ENCODE peak calls at places on chromosomes 6 and 20, in eight cellular contexts. Y, Q, L, S, N, K, F and I are unnamed samples.

GRCh38 chr6:20661721-20662120 is 127.5 kb downstream of the CDKAL1 start:
- DNase-seq in S (no peak), Q (no peak), K (no peak), Y (peak; percentile 15), L (no peak), N (peak; percentile 44), F (no peak), I (no peak)

GRCh38 chr20:49282584-49283171 is 4.8 kb upstream of the ZNFX1 start:
- DNase-seq in Q (no peak), S (no peak), L (no peak), F (no peak), K (no peak), Y (no peak), N (peak; percentile 14), I (no peak)

GRCh38 chr6:57432162-57432561 is 114.7 kb downstream of the PRIM2 start:
- DNase-seq in F (no peak), N (peak; percentile 82), L (no peak), K (no peak), Y (peak; percentile 13), S (no peak), Q (peak; percentile 37), I (no peak)

GRCh38 chr6:4776493-4776966 is 326 bp downstream of the CDYL start:
- DNase-seq in F (no peak), Y (no peak), N (no peak), K (no peak), Q (no peak), L (peak; percentile 54), S (peak; percentile 79), I (no peak)

GRCh38 chr6:16844183-16844582 is 82.9 kb upstream of the ATXN1 start:
- DNase-seq in F (no peak), N (peak; percentile 43), L (no peak), Y (no peak), S (no peak), K (no peak), Q (no peak), I (no peak)

GRCh38 chr6:135243871-135244796 is 63.0 kb downstream of the MYB start:
- DNase-seq in S (no peak), Q (no peak), Y (no peak), K (no peak), L (no peak), F (no peak), N (no peak), I (no peak)

GRCh38 chr6:27422651-27423332 is 34.2 kb downstream of the ZNF391 start:
- DNase-seq in Y (no peak), L (peak; percentile 18), F (no peak), N (peak; percentile 30), S (no peak), K (no peak), Q (no peak), I (no peak)

GRCh38 chr6:70686548-70687133 is 19.0 kb downstream of the SMAP1 start:
- DNase-seq in S (peak; percentile 50), Q (no peak), F (peak; percentile 31), K (peak; percentile 38), N (peak; percentile 59), L (no peak), Y (peak; percentile 30), I (no peak)

GRCh38 chr6:75748743-75749538 is at the start of gene MYO6:
- DNase-seq in N (peak; percentile 85), S (peak; percentile 91), Y (peak; percentile 60), L (peak; percentile 80), Q (no peak), K (peak; percentile 54), F (peak; percentile 35), I (peak; percentile 71)

GRCh38 chr6:75751443-75751842 is 2.4 kb downstream of the MYO6 start:
- DNase-seq in S (no peak), Q (no peak), N (peak; percentile 54), F (peak; percentile 30), K (no peak), Y (peak; percentile 34), L (no peak), I (no peak)

GRCh38 chr6:75755704-75756103 is 6.7 kb downstream of the MYO6 start:
- DNase-seq in F (no peak), Y (no peak), L (no peak), N (peak; percentile 24), Q (no peak), K (no peak), S (no peak), I (no peak)

GRCh38 chr6:75750925-75751324 is 1.9 kb downstream of the MYO6 start:
- DNase-seq in Q (no peak), F (no peak), K (no peak), L (no peak), Y (no peak), N (no peak), S (no peak), I (no peak)

DNA sequence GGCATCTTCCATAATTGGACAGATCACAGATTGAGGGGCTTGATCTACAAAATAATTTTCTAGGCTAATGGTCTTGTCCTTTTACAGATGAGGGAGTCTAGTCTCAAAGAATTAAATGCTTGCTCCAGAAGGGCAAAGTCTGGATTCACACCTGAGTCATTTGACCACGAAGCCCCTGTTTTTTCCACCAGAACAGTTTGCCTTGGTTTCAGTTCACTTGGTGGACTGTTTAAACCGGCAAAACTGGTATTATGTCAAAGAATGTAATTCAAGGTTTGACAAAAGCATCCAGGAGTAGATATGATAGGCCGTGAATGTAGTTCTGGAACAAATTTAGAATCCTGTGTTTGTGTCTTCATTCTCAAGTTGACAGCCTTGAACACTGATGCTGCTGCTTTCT is 3.3 kb downstream of the MYO6 start:
- DNase-seq in F (no peak), L (no peak), Y (no peak), N (peak; percentile 20), Q (no peak), K (no peak), S (no peak), I (no peak)
- H3K4me3 ChIP-seq in F (no peak overlapping the region), L (no peak overlapping the region), Y (no peak overlapping the region), N (no peak overlapping the region), Q (no peak overlapping the region), K (no peak overlapping the region), S (no peak overlapping the region), I (no peak overlapping the region)

DNA sequence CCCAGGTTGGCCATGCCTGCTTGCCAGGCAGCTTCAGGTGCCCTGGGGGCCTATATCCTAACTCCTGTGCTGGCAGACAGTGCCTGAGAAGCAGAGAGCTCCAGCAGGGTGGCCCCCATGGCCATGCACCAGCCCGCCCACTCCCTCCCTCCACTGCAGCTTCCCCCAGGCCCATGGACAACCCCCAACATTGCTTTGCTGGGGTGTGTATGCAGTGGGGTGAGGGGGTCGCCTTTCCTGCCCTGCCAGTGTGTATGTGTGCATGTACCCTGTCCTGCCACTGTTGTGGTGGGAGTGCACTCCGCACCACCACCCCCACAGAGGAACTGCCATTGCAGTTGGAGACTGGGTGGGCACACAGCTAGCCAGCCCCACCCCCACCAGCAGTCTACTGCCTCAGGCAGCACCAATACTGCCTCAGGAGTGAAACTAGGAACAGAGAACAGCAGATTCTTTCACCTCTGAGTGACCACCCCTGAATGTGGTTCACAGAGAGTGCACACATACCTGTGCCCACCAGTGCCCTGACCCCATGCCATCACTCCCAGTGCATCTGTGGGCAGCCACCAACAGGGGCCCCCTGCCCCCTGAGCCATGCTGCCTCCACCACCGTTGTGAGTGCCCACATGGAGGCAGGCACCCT is 151.1 kb downstream of the LRRC1 start:
- DNase-seq in Q (no peak), N (no peak), S (no peak), F (no peak), L (no peak), Y (no peak), K (no peak), I (no peak)
- H3K4me3 ChIP-seq in Q (no peak overlapping the region), N (no peak overlapping the region), S (no peak overlapping the region), F (no peak overlapping the region), L (no peak overlapping the region), Y (no peak overlapping the region), K (no peak overlapping the region), I (no peak overlapping the region)

GRCh38 chr6:117265425-117266266 is at the start of gene VGLL2:
- DNase-seq in N (peak; percentile 77), L (peak; percentile 40), K (no peak), F (no peak), S (peak; percentile 85), Q (no peak), Y (peak; percentile 44), I (no peak)

GRCh38 chr6:117266948-117267347 is 1.6 kb downstream of the VGLL2 start:
- DNase-seq in L (no peak), S (no peak), K (no peak), N (no peak), F (no peak), Q (no peak), Y (no peak), I (no peak)

GRCh38 chr6:117263353-117263927 is 1.9 kb upstream of the VGLL2 start:
- DNase-seq in L (peak; percentile 11), K (no peak), N (no peak), Y (no peak), F (no peak), Q (no peak), S (no peak), I (no peak)

GRCh38 chr6:117266267-117266797 is 974 bp downstream of the VGLL2 start:
- DNase-seq in L (no peak), K (no peak), Y (no peak), Q (no peak), F (no peak), N (peak; percentile 16), S (no peak), I (no peak)

DNA sequence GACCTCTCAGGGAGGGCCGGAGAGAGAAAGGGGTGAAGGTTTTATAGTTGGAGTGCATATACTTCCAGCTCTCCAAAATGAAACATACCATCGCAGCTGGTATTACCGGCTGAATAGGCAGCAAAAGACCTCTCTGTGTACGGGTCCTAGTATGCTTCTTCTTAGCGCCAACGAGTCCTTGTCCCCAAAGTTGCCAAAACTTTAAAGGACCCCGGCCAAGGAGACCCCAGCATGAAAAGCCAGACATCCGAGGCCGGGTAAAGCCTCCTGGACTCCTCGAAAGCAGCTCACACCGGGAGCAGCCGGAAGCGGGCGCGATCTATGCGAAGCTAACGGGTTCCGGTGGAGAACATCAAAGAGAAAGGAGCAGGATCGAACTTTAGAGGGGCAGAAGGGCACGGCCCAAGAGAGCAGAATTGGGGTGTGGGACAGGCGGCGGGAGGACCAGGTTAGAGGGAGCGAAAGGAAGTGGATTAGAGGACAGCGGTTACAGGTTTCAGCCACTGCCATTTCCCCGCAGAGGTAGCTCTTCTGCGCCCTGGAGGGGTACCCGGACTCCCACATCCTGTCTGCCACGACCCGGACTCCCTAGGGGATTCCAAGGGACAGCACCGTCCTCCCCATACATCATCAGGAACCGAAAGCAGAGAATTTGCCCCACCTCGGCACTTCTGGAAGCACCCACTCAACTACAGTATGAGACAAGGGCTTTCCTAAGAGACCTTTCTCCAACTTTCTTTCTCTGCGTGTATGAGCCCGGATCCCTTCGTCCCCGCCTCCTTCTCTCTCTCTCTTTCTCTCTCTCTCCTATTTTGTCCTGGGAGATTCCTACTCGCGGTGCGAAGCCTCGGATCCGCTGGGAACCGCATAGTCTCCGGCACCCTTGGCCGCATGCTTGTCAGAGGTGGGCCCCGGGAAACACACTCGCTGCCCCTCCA is 602 bp upstream of the VGLL2 start:
- DNase-seq in N (peak; percentile 39), Y (peak; percentile 66), Q (no peak), S (no peak), F (no peak), L (no peak), K (no peak), I (no peak)
- H3K4me3 ChIP-seq in N (peak overlapping the region; percentile 54), Y (peak overlapping the region; percentile 40), Q (peak overlapping the region; percentile 14), S (peak overlapping the region; percentile 45), F (peak overlapping the region; percentile 29), L (peak overlapping the region; percentile 25), K (no peak overlapping the region), I (no peak overlapping the region)

DNA sequence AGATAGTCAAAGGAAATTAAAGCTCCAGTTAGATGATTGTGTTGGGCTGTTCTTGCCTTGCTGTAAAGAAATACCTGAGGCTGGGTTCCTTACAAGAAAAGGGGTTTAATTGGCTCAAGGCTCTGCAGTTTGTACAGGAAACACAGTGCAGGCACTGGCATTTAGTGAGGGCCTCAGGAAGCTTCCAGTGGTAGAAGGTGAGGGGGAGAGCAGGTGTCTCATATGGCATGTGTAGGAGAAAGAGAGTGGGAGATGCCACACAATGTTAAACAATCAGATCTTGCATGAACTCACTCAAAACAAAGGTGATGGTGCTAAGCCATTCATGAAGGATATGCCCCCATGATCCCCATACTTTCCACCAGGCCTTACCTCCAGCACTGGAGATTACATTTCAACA is 493.5 kb upstream of the IMPG1 start:
- DNase-seq in Q (no peak), S (no peak), L (no peak), K (no peak), N (no peak), Y (no peak), F (no peak), I (no peak)
- H3K4me3 ChIP-seq in Q (no peak overlapping the region), S (no peak overlapping the region), L (no peak overlapping the region), K (no peak overlapping the region), N (no peak overlapping the region), Y (no peak overlapping the region), F (no peak overlapping the region), I (no peak overlapping the region)